ENCODE peak calls at places on chromosomes 13 and 19, in ten cellular contexts. P is stimulated activated CD4-positive, alpha-beta T cell treated with anti-CD3 and anti-CD28 coated beads, Interleukin-4, amount 100 ng/mL, for 24 hours; X is SJSA1; G is fibroblast of the conjunctiva; Q is activated T-cell treated with anti-CD3 and anti-CD28 coated beads, Interleukin-2, amount 50 U/mL, for 72 hours; V is ELF-1; I is activated CD4-positive, alpha-beta T cell treated with anti-CD3 and anti-CD28 coated beads, Interleukin-2, amount 10 ng/mL, durations not matched to agents 7 days and 5 days; E is glomerular endothelial cell; Y is activated naive CD4-positive, alpha-beta T cell treated with Interleukin-2 at 50 U/mL for 16 hours; N is PC-3. Z is an unnamed sample.

GRCh38 chr19:45973564-45974338 is at the start of gene NOVA2:
- DNase-seq in P (peak), X (peak), G (peak), Q (peak), V (peak), I (peak), E (no peak), Y (peak), N (peak), Z (no peak)

GRCh38 chr13:29937836-29938235 is 87.4 kb upstream of the UBL3 start:
- DNase-seq in P (no peak), X (no peak), G (no peak), Q (peak), V (no peak), I (peak), E (no peak), Y (peak), N (no peak), Z (no peak)

GRCh38 chr19:29772696-29773095 is 39.1 kb upstream of the CCNE1 start:
- DNase-seq in P (no peak), X (no peak), G (no peak), Q (no peak), V (no peak), I (no peak), E (no peak), Y (no peak), N (no peak), Z (no peak)

GRCh38 chr19:35124098-35125060 is 8.8 kb downstream of the FXYD3 start:
- DNase-seq in P (peak), X (peak), G (peak), Q (peak), V (peak), I (peak), E (no peak), Y (peak), N (peak), Z (peak)

GRCh38 chr19:2164020-2164988 is 571 bp downstream of the DOT1L start:
- DNase-seq in P (peak), X (peak), G (no peak), Q (peak), V (no peak), I (no peak), E (no peak), Y (peak), N (no peak), Z (peak)

GRCh38 chr19:9431475-9431874 is 3.9 kb downstream of the ZNF266 start:
- DNase-seq in P (peak), X (no peak), G (no peak), Q (peak), V (peak), I (peak), E (no peak), Y (peak), N (peak), Z (no peak)

GRCh38 chr13:46211116-46211515 is 612 bp upstream of the LRRC63 start:
- DNase-seq in P (peak), X (no peak), G (no peak), Q (peak), V (no peak), I (peak), E (no peak), Y (peak), N (peak), Z (peak)

GRCh38 chr13:78476910-78477309 is 126.4 kb downstream of the POU4F1 start:
- DNase-seq in P (no peak), X (no peak), G (no peak), Q (no peak), V (no peak), I (no peak), E (no peak), Y (no peak), N (no peak), Z (no peak)

GRCh38 chr19:19405919-19406877 is 723 bp downstream of the GATAD2A start:
- DNase-seq in P (peak), X (peak), G (no peak), Q (peak), V (peak), I (peak), E (no peak), Y (peak), N (peak), Z (peak)

GRCh38 chr13:80131204-80131603 is 209.7 kb downstream of the SPRY2 start:
- DNase-seq in P (no peak), X (peak), G (no peak), Q (no peak), V (no peak), I (no peak), E (no peak), Y (no peak), N (peak), Z (no peak)

GRCh38 chr13:109783447-109783814 is 3.0 kb downstream of the IRS2 start:
- DNase-seq in P (no peak), X (no peak), G (no peak), Q (no peak), V (peak), I (no peak), E (no peak), Y (no peak), N (peak), Z (no peak)

GRCh38 chr19:4229179-4229931 is at the start of gene EBI3:
- DNase-seq in P (peak), X (no peak), G (no peak), Q (peak), V (peak), I (no peak), E (no peak), Y (peak), N (no peak), Z (no peak)

GRCh38 chr13:91133941-91134772 is 213.3 kb upstream of the MIR17HG start:
- DNase-seq in P (peak), X (peak), G (peak), Q (peak), V (peak), I (peak), E (peak), Y (peak), N (peak), Z (peak)

GRCh38 chr13:59976856-59977255 is 186.9 kb downstream of the DIAPH3 start:
- DNase-seq in P (no peak), X (no peak), G (no peak), Q (no peak), V (no peak), I (no peak), E (no peak), Y (no peak), N (no peak), Z (no peak)

GRCh38 chr19:12202250-12202649 is 39.4 kb downstream of the ZNF136 start:
- DNase-seq in P (peak), X (no peak), G (no peak), Q (peak), V (peak), I (peak), E (no peak), Y (peak), N (no peak), Z (no peak)

GRCh38 chr13:64446372-64446771 is 2783.8 kb downstream of the PCDH9 start:
- DNase-seq in P (no peak), X (no peak), G (no peak), Q (no peak), V (no peak), I (no peak), E (no peak), Y (no peak), N (peak), Z (peak)

GRCh38 chr13:44176173-44176572 is 197.5 kb upstream of the SERP2 start:
- DNase-seq in P (no peak), X (no peak), G (no peak), Q (no peak), V (no peak), I (no peak), E (no peak), Y (no peak), N (no peak), Z (no peak)

GRCh38 chr13:76889254-76889653 is 3.0 kb upstream of the KCTD12 start:
- DNase-seq in P (no peak), X (no peak), G (no peak), Q (no peak), V (no peak), I (no peak), E (no peak), Y (no peak), N (no peak), Z (no peak)

GRCh38 chr19:4139614-4140236 is 13.7 kb upstream of the CREB3L3 start:
- DNase-seq in P (peak), X (peak), G (no peak), Q (peak), V (peak), I (peak), E (no peak), Y (peak), N (peak), Z (peak)

GRCh38 chr19:6761053-6761676 is 6.1 kb downstream of the SH2D3A start:
- DNase-seq in P (peak), X (no peak), G (no peak), Q (peak), V (no peak), I (no peak), E (no peak), Y (no peak), N (peak), Z (peak)

GRCh38 chr19:38361633-38362075 is 12.7 kb upstream of the PSMD8 start:
- DNase-seq in P (peak), X (peak), G (no peak), Q (peak), V (peak), I (peak), E (no peak), Y (peak), N (peak), Z (peak)

GRCh38 chr19:48668761-48669160 is 4.1 kb downstream of the NTN5 start:
- DNase-seq in P (no peak), X (no peak), G (no peak), Q (no peak), V (no peak), I (no peak), E (no peak), Y (no peak), N (no peak), Z (no peak)